ENCODE peak calls at places on chromosomes 6 and 20, in seven cellular contexts. T is IMR-90, S is WTC11, N is A549, K is SK-N-SH, M is GM12878, A is K562. R is an unnamed sample.

GRCh38 chr20:49603209-49603627 is 35.3 kb upstream of the PTGIS start:
- DNase-seq in T (peak), S (peak), N (peak), K (peak), M (no peak), A (no peak), R (peak)

GRCh38 chr20:43751167-43752050 is 24.6 kb upstream of the GTSF1L start:
- DNase-seq in T (peak), S (no peak), N (no peak), K (no peak), M (peak), A (no peak), R (no peak)

GRCh38 chr20:7734216-7734615 is 206.0 kb downstream of the HAO1 start:
- DNase-seq in T (no peak), S (no peak), N (no peak), K (no peak), M (no peak), A (no peak), R (no peak)

GRCh38 chr20:32510601-32511357 is 74.4 kb downstream of the NOL4L start:
- DNase-seq in T (no peak), S (no peak), N (no peak), K (no peak), M (no peak), A (peak), R (peak)

GRCh38 chr6:105900120-105900937 is 185.8 kb upstream of the PRDM1 start:
- DNase-seq in T (peak), S (no peak), N (no peak), K (no peak), M (no peak), A (no peak), R (no peak)

GRCh38 chr6:28474441-28475219 is 31.3 kb upstream of the ZSCAN23 start:
- DNase-seq in T (peak), S (no peak), N (peak), K (peak), M (peak), A (peak), R (peak)

GRCh38 chr6:47349931-47350330 is 40.2 kb upstream of the TNFRSF21 start:
- DNase-seq in T (no peak), S (no peak), N (no peak), K (no peak), M (no peak), A (no peak), R (no peak)

GRCh38 chr6:152573762-152574161 is 63.4 kb downstream of the SYNE1 start:
- DNase-seq in T (peak), S (no peak), N (no peak), K (no peak), M (no peak), A (no peak), R (no peak)

GRCh38 chr6:44685213-44685612 is 297.7 kb downstream of the CDC5L start:
- DNase-seq in T (no peak), S (no peak), N (no peak), K (no peak), M (no peak), A (no peak), R (no peak)

GRCh38 chr6:127391019-127391974 is 47.9 kb upstream of the ECHDC1 start:
- DNase-seq in T (no peak), S (no peak), N (no peak), K (no peak), M (no peak), A (no peak), R (no peak)

GRCh38 chr6:107656883-107657282 is 167.0 kb downstream of the SOBP start:
- DNase-seq in T (no peak), S (no peak), N (no peak), K (no peak), M (no peak), A (no peak), R (no peak)

GRCh38 chr6:107657755-107658461 is 166.2 kb downstream of the SCML4 start:
- DNase-seq in T (peak), S (no peak), N (no peak), K (peak), M (peak), A (no peak), R (no peak)

GRCh38 chr6:107655245-107655644 is 165.3 kb downstream of the SOBP start:
- DNase-seq in T (no peak), S (peak), N (no peak), K (peak), M (no peak), A (no peak), R (no peak)

GRCh38 chr6:107657373-107657754 is 166.7 kb downstream of the SCML4 start:
- DNase-seq in T (no peak), S (no peak), N (no peak), K (no peak), M (no peak), A (no peak), R (no peak)

DNA sequence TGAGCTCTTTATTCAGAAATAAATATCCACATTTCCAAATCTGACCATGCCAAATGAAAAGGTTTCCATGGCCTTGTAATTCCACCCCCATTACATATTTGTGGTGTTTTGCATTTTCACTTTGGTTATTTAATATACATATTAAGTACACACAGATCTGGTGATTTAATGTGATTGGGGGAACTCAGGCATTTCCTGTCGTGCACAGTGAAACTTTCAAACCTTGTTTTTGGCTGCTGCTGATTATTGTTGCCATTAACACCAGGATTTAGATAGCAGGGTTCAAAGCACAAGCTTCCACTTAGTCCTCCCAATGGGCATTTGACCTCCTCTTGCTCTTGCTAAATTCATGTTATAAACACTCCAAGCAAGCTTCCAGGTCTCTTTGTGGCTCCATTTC is 166.5 kb downstream of the SOBP start:
- DNase-seq in T (peak), S (no peak), N (no peak), K (no peak), M (no peak), A (no peak), R (no peak)
- TF ChIP-seq USF2 in T (no peak), S (no peak), N (no peak), K (no peak), M (no peak), A (no peak), R (no peak)

GRCh38 chr6:125534430-125535263 is 214.8 kb upstream of the HEY2 start:
- DNase-seq in T (no peak), S (no peak), N (no peak), K (no peak), M (no peak), A (no peak), R (no peak)
- TF ChIP-seq USF2 in T (no peak), S (no peak), N (no peak), K (no peak), M (no peak), A (no peak), R (no peak)

GRCh38 chr6:150403458-150404245 is 34.8 kb downstream of the IYD start:
- DNase-seq in T (peak), S (no peak), N (peak), K (no peak), M (no peak), A (no peak), R (no peak)
- TF ChIP-seq USF2 in T (no peak), S (no peak), N (no peak), K (no peak), M (no peak), A (no peak), R (no peak)

DNA sequence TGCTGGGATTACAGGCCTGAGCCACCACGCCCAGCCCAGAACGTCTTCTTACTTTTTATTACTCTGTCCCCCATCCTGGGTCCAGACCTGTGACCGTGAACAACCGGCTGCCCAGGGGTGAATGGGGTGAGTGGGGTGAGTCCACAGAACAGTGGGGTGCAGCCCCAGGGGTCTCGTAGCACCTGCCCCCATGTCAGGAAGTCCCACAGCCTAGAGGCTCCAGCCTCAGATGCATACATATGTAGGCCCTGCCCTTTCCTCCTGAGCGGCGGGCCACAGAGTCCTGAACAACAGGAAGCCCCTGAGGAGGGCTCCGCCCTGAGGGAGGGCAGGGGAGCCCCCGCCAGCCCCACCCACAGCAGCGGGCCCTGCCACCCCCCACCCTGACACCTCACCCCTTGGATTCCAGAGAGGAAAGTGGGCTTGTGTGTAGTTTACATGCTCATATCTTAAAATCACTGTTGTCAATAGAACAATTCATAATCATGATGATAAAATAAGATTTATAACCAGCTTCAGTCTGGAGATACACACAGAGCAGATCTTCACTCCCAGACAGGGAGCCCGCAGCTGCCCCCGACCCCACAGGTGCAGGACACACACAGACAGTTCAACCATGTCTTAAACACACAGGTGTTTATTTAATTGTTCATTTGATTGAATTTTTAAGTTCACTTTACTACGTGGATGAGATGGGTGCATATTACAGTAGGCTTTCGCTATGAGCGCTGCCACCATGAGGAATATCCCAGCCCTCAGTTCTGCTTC is 12.4 kb upstream of the GMEB2 start:
- DNase-seq in T (no peak), S (no peak), N (no peak), K (no peak), M (no peak), A (no peak), R (no peak)
- TF ChIP-seq USF2 in T (no peak), S (no peak), N (no peak), K (no peak), M (no peak), A (no peak), R (no peak)

DNA sequence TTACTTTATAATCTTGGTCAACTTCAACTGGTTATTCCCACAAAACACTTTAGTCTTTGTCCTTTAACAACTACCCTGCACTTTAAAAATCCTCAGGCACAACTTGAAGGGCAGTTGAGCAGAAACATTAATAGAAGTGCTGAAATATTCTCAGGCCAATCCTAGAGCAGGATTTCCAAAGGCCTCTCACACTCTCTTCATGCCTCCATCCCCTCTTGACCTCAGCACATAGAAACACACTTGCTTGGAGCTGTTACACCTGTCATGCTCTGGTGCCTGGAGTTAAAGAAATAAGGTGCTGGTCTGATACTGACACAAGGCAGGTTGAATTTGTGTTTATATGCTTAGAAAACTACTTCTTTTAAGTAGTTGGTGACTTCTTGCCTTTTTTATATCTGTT is 618.8 kb upstream of the POU3F2 start:
- DNase-seq in T (no peak), S (no peak), N (no peak), K (no peak), M (no peak), A (no peak), R (no peak)
- TF ChIP-seq USF2 in T (no peak), S (no peak), N (no peak), K (no peak), M (no peak), A (no peak), R (no peak)

DNA sequence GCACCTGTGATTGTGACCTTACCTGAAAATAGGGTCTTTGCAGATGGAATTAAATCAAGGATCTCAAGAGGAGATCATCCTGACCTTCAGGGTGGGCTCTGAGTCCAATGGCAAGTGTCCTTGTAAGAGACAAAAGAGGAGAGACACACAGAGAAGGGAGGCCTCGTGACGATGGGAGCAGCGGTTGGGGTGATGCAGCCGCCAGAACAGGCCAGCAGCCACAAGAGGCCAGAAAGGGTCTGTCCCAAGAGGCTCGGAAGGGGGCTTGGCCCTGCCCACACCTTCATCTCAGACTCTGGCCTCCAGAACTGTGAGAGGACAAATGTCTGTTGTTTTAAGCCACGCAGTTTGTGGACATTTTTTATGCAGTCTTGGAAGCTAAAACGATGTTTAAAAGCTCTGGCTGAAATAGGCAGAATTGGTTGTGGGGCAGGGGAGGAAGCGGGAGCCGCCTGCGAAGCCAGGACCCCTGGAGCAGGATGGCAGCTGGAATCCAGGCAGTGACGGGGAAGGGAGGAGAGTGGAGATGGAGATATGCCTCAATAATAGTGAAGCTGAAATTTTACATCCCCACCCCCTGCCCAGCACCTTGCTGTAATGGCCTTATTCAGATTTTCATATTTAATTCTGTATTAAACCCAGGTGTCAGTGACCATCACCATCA is 216.4 kb downstream of the ANKRD60 start:
- DNase-seq in T (no peak), S (no peak), N (no peak), K (no peak), M (no peak), A (no peak), R (no peak)
- TF ChIP-seq USF2 in T (no peak), S (no peak), N (no peak), K (no peak), M (no peak), A (no peak), R (no peak)

GRCh38 chr6:160086754-160087153 is 34.9 kb upstream of the SLC22A1 start:
- DNase-seq in T (no peak), S (no peak), N (no peak), K (no peak), M (no peak), A (no peak), R (no peak)

GRCh38 chr6:160089534-160089897 is 32.1 kb upstream of the SLC22A1 start:
- DNase-seq in T (no peak), S (no peak), N (no peak), K (no peak), M (no peak), A (no peak), R (no peak)

GRCh38 chr6:160088774-160089533 is 32.7 kb upstream of the SLC22A1 start:
- DNase-seq in T (no peak), S (no peak), N (no peak), K (no peak), M (no peak), A (no peak), R (no peak)

GRCh38 chr6:160085713-160086505 is 35.7 kb upstream of the SLC22A1 start:
- DNase-seq in T (no peak), S (no peak), N (no peak), K (no peak), M (no peak), A (no peak), R (no peak)

DNA sequence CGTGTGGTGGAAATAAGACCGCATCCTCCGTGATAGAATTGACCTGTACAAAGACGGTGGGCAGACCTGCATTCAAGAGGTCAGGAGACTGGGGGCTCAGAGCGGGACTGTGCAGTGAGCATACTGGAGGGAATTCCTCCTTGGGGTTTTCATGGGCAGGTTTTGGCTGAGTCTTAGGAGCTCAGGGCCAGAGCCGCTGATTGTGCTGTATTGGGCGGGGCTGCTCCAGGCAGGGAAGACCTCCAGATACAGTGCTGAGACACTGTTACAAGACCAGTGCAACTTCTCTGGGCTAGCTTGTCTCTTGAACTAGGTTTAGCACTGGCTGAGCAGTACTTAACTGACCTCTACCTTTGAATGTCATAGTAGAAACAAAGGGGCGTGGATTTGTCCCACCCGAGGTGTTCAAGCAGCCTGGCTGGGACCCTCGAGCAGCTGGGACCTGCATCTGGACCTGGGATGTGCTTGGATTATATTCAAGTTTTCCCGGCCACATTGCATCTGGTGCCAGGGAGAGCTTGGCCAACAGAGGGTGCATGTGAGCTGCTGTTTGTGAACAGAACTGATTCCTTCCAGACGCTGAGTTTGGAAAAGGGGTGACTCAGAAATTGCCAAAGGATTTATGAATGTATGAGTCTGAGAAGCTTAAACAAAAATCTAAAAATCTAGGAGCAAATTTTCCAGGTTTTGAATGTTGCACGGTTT is 33.4 kb upstream of the SLC22A1 start:
- DNase-seq in T (peak), S (peak), N (peak), K (peak), M (no peak), A (peak), R (peak)
- TF ChIP-seq USF2 in T (no peak), S (no peak), N (no peak), K (no peak), M (no peak), A (no peak), R (no peak)

DNA sequence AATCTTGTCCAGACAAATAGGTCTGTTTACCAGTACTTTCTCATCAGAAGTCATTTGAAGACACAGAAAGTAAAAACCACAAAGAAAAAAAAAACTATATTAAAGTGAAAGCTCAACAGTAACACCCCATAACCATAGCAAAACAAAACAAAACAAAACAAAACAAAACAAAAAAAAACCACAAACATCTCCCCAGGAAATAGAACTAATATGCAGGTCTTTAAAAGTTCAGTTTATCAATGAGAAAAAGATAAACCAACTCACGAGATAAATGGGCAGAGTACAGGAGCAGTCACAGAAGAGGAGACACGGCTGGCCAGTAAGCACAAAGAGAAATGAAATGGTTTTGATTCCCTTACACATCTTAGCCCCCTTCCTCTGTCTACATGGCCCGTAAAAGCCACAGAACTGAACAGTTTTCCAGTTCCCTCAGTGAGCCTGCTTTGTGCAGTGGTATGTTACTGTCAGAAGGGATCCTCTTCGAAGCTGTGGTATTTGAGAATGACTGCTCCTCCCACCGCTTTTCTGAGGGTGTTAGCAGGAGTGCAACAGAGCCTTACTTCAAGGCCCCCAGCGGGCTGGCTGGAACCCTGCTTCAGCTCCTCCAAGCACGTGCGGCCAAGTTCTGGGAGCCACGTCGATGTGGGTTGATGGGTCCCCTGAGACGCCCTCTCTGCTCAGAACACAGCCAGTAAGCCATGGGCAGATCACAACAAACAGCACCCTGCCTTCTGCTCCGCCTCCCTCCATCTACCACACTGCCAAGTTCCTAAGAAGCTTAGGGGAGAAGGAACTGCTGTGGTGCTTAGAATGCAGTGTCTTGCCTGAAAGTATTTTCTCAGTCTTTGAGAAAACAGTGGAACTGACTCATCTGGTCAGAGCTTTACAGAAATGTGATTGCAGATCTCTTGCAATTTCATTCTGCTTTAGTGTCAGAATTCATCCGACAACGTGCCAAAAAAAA is 14.0 kb downstream of the UST start:
- DNase-seq in T (peak), S (peak), N (no peak), K (no peak), M (peak), A (no peak), R (no peak)
- TF ChIP-seq USF2 in T (no peak), S (no peak), N (no peak), K (no peak), M (no peak), A (no peak), R (no peak)

GRCh38 chr6:73234732-73235131 is 9.4 kb upstream of the KHDC1L start:
- DNase-seq in T (peak), S (no peak), N (peak), K (no peak), M (no peak), A (no peak), R (no peak)

GRCh38 chr6:73231986-73232391 is 6.7 kb upstream of the KHDC1L start:
- DNase-seq in T (no peak), S (no peak), N (no peak), K (no peak), M (peak), A (no peak), R (no peak)

GRCh38 chr6:73233048-73233447 is 7.8 kb upstream of the KHDC1L start:
- DNase-seq in T (no peak), S (no peak), N (no peak), K (no peak), M (no peak), A (no peak), R (no peak)

GRCh38 chr6:73240730-73241129 is 15.4 kb upstream of the KHDC1L start:
- DNase-seq in T (no peak), S (no peak), N (no peak), K (no peak), M (no peak), A (no peak), R (no peak)

GRCh38 chr6:73236147-73236750 is 11.0 kb upstream of the KHDC1L start:
- DNase-seq in T (peak), S (no peak), N (peak), K (no peak), M (no peak), A (no peak), R (no peak)
- TF ChIP-seq USF2 in T (no peak), S (no peak), N (no peak), K (no peak), M (no peak), A (no peak), R (no peak)

GRCh38 chr6:89400912-89401399 is 11.1 kb downstream of the RRAGD start:
- DNase-seq in T (no peak), S (no peak), N (no peak), K (no peak), M (no peak), A (no peak), R (no peak)
- TF ChIP-seq USF2 in T (no peak), S (no peak), N (no peak), K (no peak), M (no peak), A (no peak), R (no peak)